ENCODE peak calls at places on chromosomes 13 and 19, in five cellular contexts. L, R, X, Q and O are unnamed samples.

GRCh38 chr13:25167775-25168174 is 4.3 kb downstream of the AMER2 start:
- DNase-seq in L (no peak), R (no peak), X (no peak), Q (no peak), O (no peak)

GRCh38 chr19:48511800-48512503 is at the start of gene LMTK3:
- DNase-seq in L (no peak), R (no peak), X (peak; percentile 88), Q (peak; percentile 97), O (no peak)

GRCh38 chr13:112443191-112444000 is 67.2 kb downstream of the SPACA7 start:
- DNase-seq in L (no peak), R (no peak), X (peak; percentile 44), Q (peak; percentile 64), O (no peak)

GRCh38 chr13:103960011-103960410 is 893.8 kb upstream of the SLC10A2 start:
- DNase-seq in L (no peak), R (no peak), X (no peak), Q (no peak), O (no peak)

GRCh38 chr19:51702754-51703654 is 9.9 kb downstream of the SPACA6 start:
- DNase-seq in L (peak; percentile 34), R (peak; percentile 81), X (no peak), Q (peak; percentile 22), O (peak; percentile 44)

GRCh38 chr13:110055089-110055488 is 251.9 kb downstream of the COL4A1 start:
- DNase-seq in L (no peak), R (no peak), X (no peak), Q (no peak), O (no peak)

GRCh38 chr13:89294115-89294867 is 1623.1 kb downstream of the SLITRK5 start:
- DNase-seq in L (no peak), R (no peak), X (no peak), Q (no peak), O (no peak)

GRCh38 chr19:54551950-54552912 is 21.4 kb upstream of the LILRA2 start:
- DNase-seq in L (peak; percentile 12), R (no peak), X (no peak), Q (no peak), O (no peak)

GRCh38 chr13:27408074-27408473 is 16.3 kb upstream of the GTF3A start:
- DNase-seq in L (no peak), R (no peak), X (no peak), Q (no peak), O (no peak)

GRCh38 chr13:25453966-25454365 is 82.2 kb downstream of the ATP8A2 start:
- DNase-seq in L (no peak), R (no peak), X (no peak), Q (no peak), O (no peak)

GRCh38 chr13:76792680-76793334 is 93.4 kb downstream of the KCTD12 start:
- DNase-seq in L (peak; percentile 68), R (no peak), X (no peak), Q (no peak), O (no peak)

GRCh38 chr19:18294467-18294864 is 13.0 kb upstream of the JUND start:
- DNase-seq in L (no peak), R (no peak), X (peak; percentile 88), Q (peak; percentile 83), O (no peak)

GRCh38 chr19:21094347-21095025 is 12.5 kb downstream of the ZNF714 start:
- DNase-seq in L (no peak), R (no peak), X (no peak), Q (no peak), O (no peak)

GRCh38 chr19:30391554-30392551 is 19.7 kb downstream of the ZNF536 start:
- DNase-seq in L (no peak), R (no peak), X (no peak), Q (no peak), O (no peak)

GRCh38 chr13:29550589-29550988 is 44.9 kb downstream of the SLC7A1 start:
- DNase-seq in L (no peak), R (no peak), X (no peak), Q (no peak), O (no peak)

GRCh38 chr19:40807147-40808020 is 8.4 kb downstream of the EGLN2 start:
- DNase-seq in L (no peak), R (no peak), X (no peak), Q (no peak), O (no peak)
- TF ChIP-seq CTCF in L (peak; percentile 30), R (no peak), X (peak; percentile 44), Q (peak; percentile 41), O (peak; percentile 57)

DNA sequence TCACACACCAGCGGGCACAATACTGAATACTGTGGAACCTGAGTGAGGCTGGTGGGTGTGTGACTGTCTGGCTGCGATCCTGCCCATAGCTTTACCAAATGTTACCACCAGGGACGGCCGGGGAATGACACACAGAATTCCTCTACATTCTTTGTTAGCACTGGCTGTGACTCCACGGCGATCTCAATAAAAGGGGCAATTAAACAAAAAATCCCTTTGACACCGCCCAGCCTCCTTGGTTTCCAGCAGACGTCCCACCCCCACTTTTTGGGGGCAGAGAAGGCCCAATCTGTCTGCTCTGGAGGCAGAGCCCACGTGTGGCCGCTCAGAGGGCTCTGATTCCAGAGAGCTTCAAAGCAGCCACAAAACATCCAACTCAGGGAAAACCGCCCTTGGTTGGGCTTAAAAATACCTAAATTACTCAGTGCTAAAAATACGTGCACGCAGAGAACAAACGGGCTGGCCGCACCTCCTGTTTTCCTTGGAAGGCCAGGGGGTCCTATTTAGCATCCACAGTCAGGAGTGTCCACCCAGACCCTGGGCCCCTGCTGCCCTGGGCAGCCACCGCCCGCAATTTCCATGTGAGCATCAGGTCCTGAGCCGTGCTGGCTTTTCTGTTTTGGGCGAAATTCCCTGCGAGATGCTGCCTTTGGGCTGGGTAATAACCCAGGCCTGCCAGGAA is 47.8 kb downstream of the GADD45B start:
- DNase-seq in L (no peak), R (peak; percentile 76), X (no peak), Q (no peak), O (no peak)
- TF ChIP-seq CTCF in L (no peak), R (peak; percentile 30), X (no peak), Q (peak; percentile 38), O (peak; percentile 27)

GRCh38 chr19:15556634-15557181 is 48.4 kb downstream of the CYP4F22 start:
- DNase-seq in L (no peak), R (no peak), X (no peak), Q (no peak), O (no peak)
- TF ChIP-seq CTCF in L (no peak), R (no peak), X (no peak), Q (no peak), O (no peak)

GRCh38 chr19:11783767-11784166 is 14.6 kb upstream of the ZNF491 start:
- DNase-seq in L (no peak), R (no peak), X (no peak), Q (no peak), O (no peak)

GRCh38 chr19:11792942-11793341 is 5.4 kb upstream of the ZNF491 start:
- DNase-seq in L (no peak), R (no peak), X (no peak), Q (no peak), O (no peak)

GRCh38 chr19:11784356-11784755 is 14.0 kb upstream of the ZNF491 start:
- DNase-seq in L (no peak), R (no peak), X (no peak), Q (no peak), O (no peak)

GRCh38 chr19:11787536-11787935 is 10.8 kb upstream of the ZNF491 start:
- DNase-seq in L (no peak), R (no peak), X (no peak), Q (no peak), O (no peak)
- TF ChIP-seq CTCF in L (no peak), R (no peak), X (no peak), Q (no peak), O (no peak)

DNA sequence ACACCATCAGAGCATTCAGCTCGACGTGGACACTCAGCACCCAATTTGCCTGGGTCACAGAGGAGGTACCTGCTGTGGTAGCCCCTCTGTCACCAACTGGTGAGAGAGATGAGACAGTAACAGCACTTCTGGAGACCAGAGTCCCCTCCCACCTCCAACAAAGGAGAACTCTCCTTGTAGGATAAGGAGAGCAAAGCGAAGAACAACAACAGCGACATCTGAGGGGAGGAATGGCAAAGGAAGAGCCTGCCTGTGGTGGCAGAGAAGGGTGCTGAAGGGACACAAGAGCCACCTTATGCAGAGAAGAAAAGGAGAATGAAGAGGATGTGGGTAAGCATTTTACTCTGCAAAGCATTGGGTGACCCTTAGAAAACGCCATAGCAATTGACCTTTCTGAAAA is 167.8 kb downstream of the ABCC4 start:
- DNase-seq in L (no peak), R (no peak), X (no peak), Q (no peak), O (no peak)
- TF ChIP-seq CTCF in L (no peak), R (no peak), X (no peak), Q (no peak), O (no peak)

GRCh38 chr19:5643060-5643459 is 20.2 kb downstream of the SAFB start:
- DNase-seq in L (no peak), R (no peak), X (no peak), Q (no peak), O (no peak)
- TF ChIP-seq CTCF in L (no peak), R (no peak), X (no peak), Q (no peak), O (no peak)

GRCh38 chr13:49791214-49791752 is 1.2 kb downstream of the KPNA3 start:
- DNase-seq in L (no peak), R (no peak), X (no peak), Q (peak; percentile 26), O (no peak)

GRCh38 chr13:49791753-49792549 is 531 bp downstream of the KPNA3 start:
- DNase-seq in L (peak; percentile 31), R (peak; percentile 71), X (peak; percentile 69), Q (no peak), O (peak; percentile 40)

GRCh38 chr13:49789961-49790360 is 2.5 kb downstream of the KPNA3 start:
- DNase-seq in L (no peak), R (no peak), X (no peak), Q (no peak), O (no peak)

DNA sequence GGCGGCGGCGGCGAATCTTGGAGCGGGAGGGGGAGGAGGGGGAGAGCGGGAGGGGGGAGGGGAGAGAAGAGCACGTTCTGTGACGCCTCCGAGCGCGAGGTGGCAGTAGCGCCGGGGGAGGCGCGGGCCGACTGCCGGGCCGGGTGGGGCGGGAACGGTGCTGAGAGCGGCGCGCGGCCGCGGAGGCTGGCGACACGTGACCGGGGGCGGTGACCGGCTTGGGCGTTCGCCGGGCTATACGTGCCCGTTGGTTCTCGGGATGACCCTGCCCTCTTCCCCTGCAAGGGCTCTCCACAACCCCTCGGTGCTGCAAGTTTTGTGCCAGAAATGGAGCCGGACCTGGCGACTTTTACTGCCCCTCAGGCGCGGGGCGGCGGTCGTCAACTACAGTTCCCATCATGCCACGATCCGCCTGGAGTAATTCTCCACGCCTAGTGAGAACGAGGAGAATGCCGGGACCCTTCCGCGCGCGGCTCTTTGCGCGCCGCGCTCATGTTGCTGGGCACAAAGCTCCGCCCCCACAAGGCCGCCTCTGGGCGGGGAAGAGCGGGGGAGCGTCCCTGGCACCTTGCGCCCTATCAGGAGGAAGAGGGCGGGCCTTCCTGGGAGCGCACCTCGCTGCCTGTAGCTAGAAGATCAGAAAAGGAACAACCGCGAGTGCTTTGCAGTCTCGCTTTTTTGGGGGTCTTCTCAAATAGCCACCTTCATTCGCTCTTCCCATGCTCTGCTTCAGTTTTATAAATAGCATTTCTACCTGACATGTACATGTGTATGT is at the start of gene KPNA3:
- DNase-seq in L (peak; percentile 95), R (peak; percentile 98), X (peak; percentile 96), Q (peak; percentile 97), O (peak; percentile 83)
- TF ChIP-seq CTCF in L (peak; percentile 44), R (peak; percentile 8), X (no peak), Q (no peak), O (peak; percentile 28)

DNA sequence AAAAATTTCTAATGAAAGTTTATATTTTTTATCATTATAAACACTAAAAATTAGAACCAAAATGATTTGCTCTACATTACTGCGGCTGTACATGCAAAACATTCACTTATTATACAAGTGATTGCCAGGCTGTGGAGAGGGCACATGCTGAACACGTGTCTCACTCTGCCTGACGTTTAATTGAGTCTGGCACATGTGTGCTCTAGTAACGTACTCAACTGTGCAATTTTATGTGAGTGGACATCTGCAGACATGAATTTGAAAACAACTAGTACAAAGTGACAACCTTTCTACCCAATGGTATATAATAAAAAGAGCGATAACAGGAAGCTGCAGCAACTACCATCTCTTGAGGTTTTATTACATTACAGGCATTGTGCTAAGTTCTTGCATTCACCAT is 341.4 kb downstream of the KLF12 start:
- DNase-seq in L (no peak), R (no peak), X (no peak), Q (no peak), O (no peak)
- TF ChIP-seq CTCF in L (no peak), R (no peak), X (no peak), Q (no peak), O (no peak)